ENCODE peak calls at places on chromosomes 13 and 19, in seven cellular contexts. One of them, this sample, is unnamed.

GRCh38 chr19:56995298-56995697 is 124.5 kb upstream of the USP29 start:
- DNase-seq in HFFc6: no peak
- DNase-seq in WTC11: no peak
- DNase-seq in cardiac fibroblast: no peak
- DNase-seq in GM12865: no peak
- DNase-seq in WERI-Rb-1: no peak
- DNase-seq in fibroblast of lung: no peak
- DNase-seq in this sample: no peak

GRCh38 chr19:55173717-55174409 is 6.2 kb downstream of the SYT5 start:
- DNase-seq in HFFc6: peak
- DNase-seq in WTC11: peak
- DNase-seq in cardiac fibroblast: peak
- DNase-seq in GM12865: no peak
- DNase-seq in WERI-Rb-1: peak
- DNase-seq in fibroblast of lung: peak
- DNase-seq in this sample: peak

GRCh38 chr13:31431722-31432137 is 232.0 kb downstream of the B3GLCT start:
- DNase-seq in HFFc6: peak
- DNase-seq in WTC11: peak
- DNase-seq in cardiac fibroblast: peak
- DNase-seq in GM12865: peak
- DNase-seq in WERI-Rb-1: peak
- DNase-seq in fibroblast of lung: peak
- DNase-seq in this sample: peak

GRCh38 chr19:18762125-18763023 is 28.7 kb downstream of the COMP start:
- DNase-seq in HFFc6: no peak
- DNase-seq in WTC11: peak
- DNase-seq in cardiac fibroblast: peak
- DNase-seq in GM12865: no peak
- DNase-seq in WERI-Rb-1: peak
- DNase-seq in fibroblast of lung: peak
- DNase-seq in this sample: peak

GRCh38 chr13:50358221-50358620 is 343.0 kb downstream of the KCNRG start:
- DNase-seq in HFFc6: no peak
- DNase-seq in WTC11: no peak
- DNase-seq in cardiac fibroblast: no peak
- DNase-seq in GM12865: no peak
- DNase-seq in WERI-Rb-1: no peak
- DNase-seq in fibroblast of lung: peak
- DNase-seq in this sample: no peak

GRCh38 chr19:19656451-19657396 is 6.8 kb downstream of the ATP13A1 start:
- DNase-seq in HFFc6: no peak
- DNase-seq in WTC11: no peak
- DNase-seq in cardiac fibroblast: no peak
- DNase-seq in GM12865: no peak
- DNase-seq in WERI-Rb-1: no peak
- DNase-seq in fibroblast of lung: no peak
- DNase-seq in this sample: no peak

GRCh38 chr19:1019980-1020867 is 699 bp downstream of the TMEM259 start:
- DNase-seq in HFFc6: no peak
- DNase-seq in WTC11: no peak
- DNase-seq in cardiac fibroblast: no peak
- DNase-seq in GM12865: peak
- DNase-seq in WERI-Rb-1: no peak
- DNase-seq in fibroblast of lung: no peak
- DNase-seq in this sample: no peak

GRCh38 chr13:21133077-21133476 is 43.3 kb downstream of the SKA3 start:
- DNase-seq in HFFc6: no peak
- DNase-seq in WTC11: no peak
- DNase-seq in cardiac fibroblast: peak
- DNase-seq in GM12865: no peak
- DNase-seq in WERI-Rb-1: no peak
- DNase-seq in fibroblast of lung: no peak
- DNase-seq in this sample: no peak

GRCh38 chr13:71912524-71912923 is 45.5 kb upstream of the DACH1 start:
- DNase-seq in HFFc6: no peak
- DNase-seq in WTC11: no peak
- DNase-seq in cardiac fibroblast: no peak
- DNase-seq in GM12865: no peak
- DNase-seq in WERI-Rb-1: no peak
- DNase-seq in fibroblast of lung: peak
- DNase-seq in this sample: no peak

GRCh38 chr19:1811472-1811894 is 593 bp downstream of the ATP8B3 start:
- DNase-seq in HFFc6: peak
- DNase-seq in WTC11: no peak
- DNase-seq in cardiac fibroblast: peak
- DNase-seq in GM12865: no peak
- DNase-seq in WERI-Rb-1: no peak
- DNase-seq in fibroblast of lung: peak
- DNase-seq in this sample: peak

GRCh38 chr13:99062593-99062992 is 84.7 kb upstream of the DOCK9 start:
- DNase-seq in HFFc6: no peak
- DNase-seq in WTC11: no peak
- DNase-seq in cardiac fibroblast: peak
- DNase-seq in GM12865: no peak
- DNase-seq in WERI-Rb-1: no peak
- DNase-seq in fibroblast of lung: peak
- DNase-seq in this sample: no peak

GRCh38 chr19:5545051-5545450 is 22.7 kb downstream of the TINCR start:
- DNase-seq in HFFc6: no peak
- DNase-seq in WTC11: no peak
- DNase-seq in cardiac fibroblast: no peak
- DNase-seq in GM12865: no peak
- DNase-seq in WERI-Rb-1: no peak
- DNase-seq in fibroblast of lung: no peak
- DNase-seq in this sample: no peak

GRCh38 chr13:98246538-98247172 is 69.6 kb upstream of the RNF113B start:
- DNase-seq in HFFc6: no peak
- DNase-seq in WTC11: no peak
- DNase-seq in cardiac fibroblast: no peak
- DNase-seq in GM12865: no peak
- DNase-seq in WERI-Rb-1: no peak
- DNase-seq in fibroblast of lung: no peak
- DNase-seq in this sample: no peak

GRCh38 chr13:98570929-98571372 is 6.0 kb downstream of the STK24 start:
- DNase-seq in HFFc6: no peak
- DNase-seq in WTC11: no peak
- DNase-seq in cardiac fibroblast: no peak
- DNase-seq in GM12865: peak
- DNase-seq in WERI-Rb-1: no peak
- DNase-seq in fibroblast of lung: peak
- DNase-seq in this sample: no peak

GRCh38 chr13:67147257-67148218 is 82.6 kb downstream of the PCDH9 start:
- DNase-seq in HFFc6: peak
- DNase-seq in WTC11: no peak
- DNase-seq in cardiac fibroblast: peak
- DNase-seq in GM12865: no peak
- DNase-seq in WERI-Rb-1: no peak
- DNase-seq in fibroblast of lung: peak
- DNase-seq in this sample: peak

GRCh38 chr19:58356971-58357797 is 3.9 kb upstream of the A1BG start:
- DNase-seq in HFFc6: no peak
- DNase-seq in WTC11: no peak
- DNase-seq in cardiac fibroblast: peak
- DNase-seq in GM12865: no peak
- DNase-seq in WERI-Rb-1: no peak
- DNase-seq in fibroblast of lung: no peak
- DNase-seq in this sample: no peak

GRCh38 chr13:80408270-80408669 is 67.3 kb upstream of the SPRY2 start:
- DNase-seq in HFFc6: no peak
- DNase-seq in WTC11: peak
- DNase-seq in cardiac fibroblast: no peak
- DNase-seq in GM12865: peak
- DNase-seq in WERI-Rb-1: peak
- DNase-seq in fibroblast of lung: no peak
- DNase-seq in this sample: no peak

GRCh38 chr13:46613409-46614049 is 60.6 kb downstream of the LRCH1 start:
- DNase-seq in HFFc6: no peak
- DNase-seq in WTC11: no peak
- DNase-seq in cardiac fibroblast: no peak
- DNase-seq in GM12865: no peak
- DNase-seq in WERI-Rb-1: no peak
- DNase-seq in fibroblast of lung: no peak
- DNase-seq in this sample: peak

GRCh38 chr13:52414963-52415362 is 9.0 kb upstream of the THSD1 start:
- DNase-seq in HFFc6: peak
- DNase-seq in WTC11: no peak
- DNase-seq in cardiac fibroblast: peak
- DNase-seq in GM12865: no peak
- DNase-seq in WERI-Rb-1: no peak
- DNase-seq in fibroblast of lung: peak
- DNase-seq in this sample: no peak

GRCh38 chr19:28492201-28492600 is 720.8 kb downstream of the UQCRFS1 start:
- DNase-seq in HFFc6: no peak
- DNase-seq in WTC11: no peak
- DNase-seq in cardiac fibroblast: no peak
- DNase-seq in GM12865: no peak
- DNase-seq in WERI-Rb-1: no peak
- DNase-seq in fibroblast of lung: no peak
- DNase-seq in this sample: no peak

GRCh38 chr19:2529473-2529918 is 53.6 kb downstream of the GADD45B start:
- DNase-seq in HFFc6: peak
- DNase-seq in WTC11: no peak
- DNase-seq in cardiac fibroblast: peak
- DNase-seq in GM12865: peak
- DNase-seq in WERI-Rb-1: no peak
- DNase-seq in fibroblast of lung: peak
- DNase-seq in this sample: no peak

GRCh38 chr13:47455581-47455980 is 545.5 kb downstream of the SUCLA2 start:
- DNase-seq in HFFc6: peak
- DNase-seq in WTC11: peak
- DNase-seq in cardiac fibroblast: no peak
- DNase-seq in GM12865: peak
- DNase-seq in WERI-Rb-1: peak
- DNase-seq in fibroblast of lung: no peak
- DNase-seq in this sample: no peak

GRCh38 chr19:2056810-2057192 is 5.8 kb upstream of the MKNK2 start:
- DNase-seq in HFFc6: no peak
- DNase-seq in WTC11: no peak
- DNase-seq in cardiac fibroblast: no peak
- DNase-seq in GM12865: no peak
- DNase-seq in WERI-Rb-1: no peak
- DNase-seq in fibroblast of lung: no peak
- DNase-seq in this sample: no peak

GRCh38 chr13:28313579-28313978 is 175.2 kb downstream of the PAN3 start:
- DNase-seq in HFFc6: peak
- DNase-seq in WTC11: peak
- DNase-seq in cardiac fibroblast: peak
- DNase-seq in GM12865: peak
- DNase-seq in WERI-Rb-1: peak
- DNase-seq in fibroblast of lung: peak
- DNase-seq in this sample: no peak

GRCh38 chr19:35939307-35940077 is 3.3 kb downstream of the LRFN3 start:
- DNase-seq in HFFc6: no peak
- DNase-seq in WTC11: no peak
- DNase-seq in cardiac fibroblast: no peak
- DNase-seq in GM12865: no peak
- DNase-seq in WERI-Rb-1: no peak
- DNase-seq in fibroblast of lung: no peak
- DNase-seq in this sample: no peak

GRCh38 chr19:16969127-16969526 is 57.5 kb downstream of the CPAMD8 start:
- DNase-seq in HFFc6: no peak
- DNase-seq in WTC11: no peak
- DNase-seq in cardiac fibroblast: peak
- DNase-seq in GM12865: peak
- DNase-seq in WERI-Rb-1: peak
- DNase-seq in fibroblast of lung: no peak
- DNase-seq in this sample: no peak

GRCh38 chr13:92719868-92720267 is 506.7 kb upstream of the GPC6 start:
- DNase-seq in HFFc6: no peak
- DNase-seq in WTC11: peak
- DNase-seq in cardiac fibroblast: no peak
- DNase-seq in GM12865: no peak
- DNase-seq in WERI-Rb-1: no peak
- DNase-seq in fibroblast of lung: no peak
- DNase-seq in this sample: no peak

DNA sequence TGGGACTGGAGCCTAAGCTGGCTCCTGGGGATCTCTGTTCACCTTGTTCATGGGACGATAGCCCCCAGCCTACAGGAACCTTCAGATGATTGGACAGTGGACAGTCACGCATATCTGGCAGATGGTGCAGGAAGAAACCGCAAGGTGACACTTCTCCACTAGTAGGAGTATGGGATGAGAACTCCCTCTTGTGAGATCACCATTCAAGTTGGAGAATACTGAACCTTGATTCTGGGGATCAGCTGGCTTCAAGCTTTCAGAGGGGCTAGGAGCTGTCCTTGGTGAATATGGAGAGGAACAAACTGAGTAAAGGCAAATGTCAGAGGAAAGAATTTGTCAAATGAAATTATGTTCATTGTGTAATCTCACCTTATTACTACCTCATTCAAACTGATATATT is 204.5 kb downstream of the PDS5B start:
- DNase-seq in HFFc6: no peak
- DNase-seq in WTC11: no peak
- DNase-seq in cardiac fibroblast: no peak
- DNase-seq in GM12865: no peak
- DNase-seq in WERI-Rb-1: peak
- DNase-seq in fibroblast of lung: no peak
- DNase-seq in this sample: no peak
- TF ChIP-seq CTCF in HFFc6: peak
- TF ChIP-seq CTCF in WTC11: no peak
- TF ChIP-seq CTCF in cardiac fibroblast: no peak
- TF ChIP-seq CTCF in GM12865: no peak
- TF ChIP-seq CTCF in WERI-Rb-1: peak
- TF ChIP-seq CTCF in fibroblast of lung: no peak
- TF ChIP-seq CTCF in this sample: no peak

DNA sequence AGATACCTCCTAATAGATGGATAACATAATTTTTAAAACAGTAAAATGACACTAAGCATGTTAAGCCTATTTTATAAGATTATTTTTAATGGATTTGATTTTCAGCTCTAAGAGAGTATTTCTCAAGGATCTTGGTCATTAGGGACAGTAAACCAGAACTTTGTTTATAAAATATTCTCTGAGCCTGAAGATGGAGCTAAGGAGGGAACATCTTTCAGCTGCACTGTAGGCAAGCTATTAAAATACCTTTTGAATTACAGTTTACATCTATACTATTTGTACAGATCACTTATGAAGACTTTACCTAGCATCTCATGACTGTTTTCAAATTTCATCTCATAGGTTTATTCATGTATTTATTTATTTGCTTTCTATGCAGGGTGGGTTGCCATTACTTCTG is 345.3 kb downstream of the MYO16 start:
- DNase-seq in HFFc6: no peak
- DNase-seq in WTC11: no peak
- DNase-seq in cardiac fibroblast: no peak
- DNase-seq in GM12865: no peak
- DNase-seq in WERI-Rb-1: no peak
- DNase-seq in fibroblast of lung: no peak
- DNase-seq in this sample: no peak
- TF ChIP-seq CTCF in HFFc6: no peak
- TF ChIP-seq CTCF in WTC11: no peak
- TF ChIP-seq CTCF in cardiac fibroblast: no peak
- TF ChIP-seq CTCF in GM12865: no peak
- TF ChIP-seq CTCF in WERI-Rb-1: no peak
- TF ChIP-seq CTCF in fibroblast of lung: no peak
- TF ChIP-seq CTCF in this sample: no peak

GRCh38 chr19:50796128-50796633 is 6.0 kb downstream of the ACP4 start:
- DNase-seq in HFFc6: no peak
- DNase-seq in WTC11: no peak
- DNase-seq in cardiac fibroblast: no peak
- DNase-seq in GM12865: peak
- DNase-seq in WERI-Rb-1: peak
- DNase-seq in fibroblast of lung: no peak
- DNase-seq in this sample: no peak
- TF ChIP-seq CTCF in HFFc6: peak
- TF ChIP-seq CTCF in WTC11: no peak
- TF ChIP-seq CTCF in cardiac fibroblast: no peak
- TF ChIP-seq CTCF in GM12865: no peak
- TF ChIP-seq CTCF in WERI-Rb-1: peak
- TF ChIP-seq CTCF in fibroblast of lung: no peak
- TF ChIP-seq CTCF in this sample: no peak

GRCh38 chr13:26735677-26736076 is 24.9 kb downstream of the GPR12 start:
- DNase-seq in HFFc6: no peak
- DNase-seq in WTC11: no peak
- DNase-seq in cardiac fibroblast: no peak
- DNase-seq in GM12865: no peak
- DNase-seq in WERI-Rb-1: no peak
- DNase-seq in fibroblast of lung: no peak
- DNase-seq in this sample: no peak
- TF ChIP-seq CTCF in HFFc6: no peak
- TF ChIP-seq CTCF in WTC11: no peak
- TF ChIP-seq CTCF in cardiac fibroblast: no peak
- TF ChIP-seq CTCF in GM12865: no peak
- TF ChIP-seq CTCF in WERI-Rb-1: no peak
- TF ChIP-seq CTCF in fibroblast of lung: no peak
- TF ChIP-seq CTCF in this sample: no peak

This sample was measured in glutamatergic neuron.